ENCODE peak calls at places on chromosomes 11 and 22, in nine cellular contexts. One of them, this sample, is unnamed.

GRCh38 chr11:103091024-103091423 is 936 bp downstream of the DCUN1D5 start:
- DNase-seq in left kidney: peak; percentile 24
- DNase-seq in WTC11: no peak
- DNase-seq in NCI-H446 treated with DMSO at 0.1 percent for 48 hours: peak; percentile 32
- DNase-seq in HFF-Myc: no peak
- DNase-seq in immature natural killer cell: no peak
- DNase-seq in activated CD4-positive, CD25-positive, alpha-beta regulatory T cell treated with anti-CD3 and anti-CD28 coated beads, Interleukin-2, amount 50 U/mL, for 72 hours: no peak
- DNase-seq in endothelial cell: peak; percentile 5
- DNase-seq in GM23248: peak; percentile 54
- DNase-seq in this sample: peak; percentile 45

GRCh38 chr11:50298182-50298988 is 265.7 kb downstream of the OR4C45 start:
- DNase-seq in left kidney: no peak
- DNase-seq in WTC11: no peak
- DNase-seq in NCI-H446 treated with DMSO at 0.1 percent for 48 hours: no peak
- DNase-seq in HFF-Myc: no peak
- DNase-seq in immature natural killer cell: no peak
- DNase-seq in activated CD4-positive, CD25-positive, alpha-beta regulatory T cell treated with anti-CD3 and anti-CD28 coated beads, Interleukin-2, amount 50 U/mL, for 72 hours: no peak
- DNase-seq in endothelial cell: no peak
- DNase-seq in GM23248: peak; percentile 0
- DNase-seq in this sample: no peak

GRCh38 chr11:44623321-44623715 is 57.9 kb downstream of the CD82 start:
- DNase-seq in left kidney: no peak
- DNase-seq in WTC11: no peak
- DNase-seq in NCI-H446 treated with DMSO at 0.1 percent for 48 hours: no peak
- DNase-seq in HFF-Myc: no peak
- DNase-seq in immature natural killer cell: no peak
- DNase-seq in activated CD4-positive, CD25-positive, alpha-beta regulatory T cell treated with anti-CD3 and anti-CD28 coated beads, Interleukin-2, amount 50 U/mL, for 72 hours: peak; percentile 23
- DNase-seq in endothelial cell: no peak
- DNase-seq in GM23248: no peak
- DNase-seq in this sample: no peak

GRCh38 chr11:4626207-4627105 is 10.8 kb upstream of the OR51D1 start:
- DNase-seq in left kidney: peak; percentile 91
- DNase-seq in WTC11: peak; percentile 82
- DNase-seq in NCI-H446 treated with DMSO at 0.1 percent for 48 hours: peak; percentile 41
- DNase-seq in HFF-Myc: peak; percentile 70
- DNase-seq in immature natural killer cell: no peak
- DNase-seq in activated CD4-positive, CD25-positive, alpha-beta regulatory T cell treated with anti-CD3 and anti-CD28 coated beads, Interleukin-2, amount 50 U/mL, for 72 hours: peak; percentile 41
- DNase-seq in endothelial cell: peak; percentile 83
- DNase-seq in GM23248: peak; percentile 69
- DNase-seq in this sample: peak; percentile 81

GRCh38 chr22:23772315-23773246 is at the start of gene MMP11:
- DNase-seq in left kidney: peak; percentile 87
- DNase-seq in WTC11: peak; percentile 70
- DNase-seq in NCI-H446 treated with DMSO at 0.1 percent for 48 hours: no peak
- DNase-seq in HFF-Myc: no peak
- DNase-seq in immature natural killer cell: peak; percentile 54
- DNase-seq in activated CD4-positive, CD25-positive, alpha-beta regulatory T cell treated with anti-CD3 and anti-CD28 coated beads, Interleukin-2, amount 50 U/mL, for 72 hours: peak; percentile 52
- DNase-seq in endothelial cell: peak; percentile 52
- DNase-seq in GM23248: peak; percentile 70
- DNase-seq in this sample: peak; percentile 58

GRCh38 chr22:39989633-39990032 is 5.1 kb upstream of the FAM83F start:
- DNase-seq in left kidney: peak; percentile 59
- DNase-seq in WTC11: no peak
- DNase-seq in NCI-H446 treated with DMSO at 0.1 percent for 48 hours: no peak
- DNase-seq in HFF-Myc: no peak
- DNase-seq in immature natural killer cell: no peak
- DNase-seq in activated CD4-positive, CD25-positive, alpha-beta regulatory T cell treated with anti-CD3 and anti-CD28 coated beads, Interleukin-2, amount 50 U/mL, for 72 hours: no peak
- DNase-seq in endothelial cell: no peak
- DNase-seq in GM23248: no peak
- DNase-seq in this sample: no peak

GRCh38 chr22:32823024-32823730 is 21.7 kb downstream of the TIMP3 start:
- DNase-seq in left kidney: peak; percentile 76
- DNase-seq in WTC11: peak; percentile 78
- DNase-seq in NCI-H446 treated with DMSO at 0.1 percent for 48 hours: no peak
- DNase-seq in HFF-Myc: no peak
- DNase-seq in immature natural killer cell: no peak
- DNase-seq in activated CD4-positive, CD25-positive, alpha-beta regulatory T cell treated with anti-CD3 and anti-CD28 coated beads, Interleukin-2, amount 50 U/mL, for 72 hours: no peak
- DNase-seq in endothelial cell: peak; percentile 48
- DNase-seq in GM23248: no peak
- DNase-seq in this sample: peak; percentile 91

GRCh38 chr11:60942970-60943565 is 8.9 kb downstream of the SLC15A3 start:
- DNase-seq in left kidney: no peak
- DNase-seq in WTC11: no peak
- DNase-seq in NCI-H446 treated with DMSO at 0.1 percent for 48 hours: peak; percentile 13
- DNase-seq in HFF-Myc: no peak
- DNase-seq in immature natural killer cell: no peak
- DNase-seq in activated CD4-positive, CD25-positive, alpha-beta regulatory T cell treated with anti-CD3 and anti-CD28 coated beads, Interleukin-2, amount 50 U/mL, for 72 hours: no peak
- DNase-seq in endothelial cell: no peak
- DNase-seq in GM23248: no peak
- DNase-seq in this sample: no peak

GRCh38 chr11:117505285-117505970 is 177.8 kb downstream of the CEP164 start:
- DNase-seq in left kidney: no peak
- DNase-seq in WTC11: no peak
- DNase-seq in NCI-H446 treated with DMSO at 0.1 percent for 48 hours: no peak
- DNase-seq in HFF-Myc: no peak
- DNase-seq in immature natural killer cell: no peak
- DNase-seq in activated CD4-positive, CD25-positive, alpha-beta regulatory T cell treated with anti-CD3 and anti-CD28 coated beads, Interleukin-2, amount 50 U/mL, for 72 hours: no peak
- DNase-seq in endothelial cell: no peak
- DNase-seq in GM23248: no peak
- DNase-seq in this sample: no peak

GRCh38 chr11:49995559-49995958 is 13.2 kb upstream of the OR4C12 start:
- DNase-seq in left kidney: peak; percentile 0
- DNase-seq in WTC11: peak; percentile 32
- DNase-seq in NCI-H446 treated with DMSO at 0.1 percent for 48 hours: peak; percentile 46
- DNase-seq in HFF-Myc: peak; percentile 31
- DNase-seq in immature natural killer cell: no peak
- DNase-seq in activated CD4-positive, CD25-positive, alpha-beta regulatory T cell treated with anti-CD3 and anti-CD28 coated beads, Interleukin-2, amount 50 U/mL, for 72 hours: no peak
- DNase-seq in endothelial cell: peak; percentile 13
- DNase-seq in GM23248: peak; percentile 86
- DNase-seq in this sample: peak; percentile 72

GRCh38 chr11:130979386-130979972 is 63.2 kb upstream of the SNX19 start:
- DNase-seq in left kidney: peak; percentile 43
- DNase-seq in WTC11: no peak
- DNase-seq in NCI-H446 treated with DMSO at 0.1 percent for 48 hours: no peak
- DNase-seq in HFF-Myc: no peak
- DNase-seq in immature natural killer cell: no peak
- DNase-seq in activated CD4-positive, CD25-positive, alpha-beta regulatory T cell treated with anti-CD3 and anti-CD28 coated beads, Interleukin-2, amount 50 U/mL, for 72 hours: no peak
- DNase-seq in endothelial cell: peak; percentile 9
- DNase-seq in GM23248: peak; percentile 76
- DNase-seq in this sample: peak; percentile 53

GRCh38 chr11:2559527-2560311 is 114.9 kb downstream of the KCNQ1 start:
- DNase-seq in left kidney: no peak
- DNase-seq in WTC11: peak; percentile 7
- DNase-seq in NCI-H446 treated with DMSO at 0.1 percent for 48 hours: no peak
- DNase-seq in HFF-Myc: no peak
- DNase-seq in immature natural killer cell: no peak
- DNase-seq in activated CD4-positive, CD25-positive, alpha-beta regulatory T cell treated with anti-CD3 and anti-CD28 coated beads, Interleukin-2, amount 50 U/mL, for 72 hours: peak; percentile 21
- DNase-seq in endothelial cell: no peak
- DNase-seq in GM23248: no peak
- DNase-seq in this sample: no peak

GRCh38 chr11:23502389-23502788 is 642.1 kb upstream of the CCDC179 start:
- DNase-seq in left kidney: no peak
- DNase-seq in WTC11: no peak
- DNase-seq in NCI-H446 treated with DMSO at 0.1 percent for 48 hours: no peak
- DNase-seq in HFF-Myc: no peak
- DNase-seq in immature natural killer cell: no peak
- DNase-seq in activated CD4-positive, CD25-positive, alpha-beta regulatory T cell treated with anti-CD3 and anti-CD28 coated beads, Interleukin-2, amount 50 U/mL, for 72 hours: no peak
- DNase-seq in endothelial cell: no peak
- DNase-seq in GM23248: no peak
- DNase-seq in this sample: no peak

GRCh38 chr22:37229012-37229804 is 14.9 kb downstream of the RAC2 start:
- DNase-seq in left kidney: no peak
- DNase-seq in WTC11: no peak
- DNase-seq in NCI-H446 treated with DMSO at 0.1 percent for 48 hours: no peak
- DNase-seq in HFF-Myc: peak; percentile 60
- DNase-seq in immature natural killer cell: peak; percentile 64
- DNase-seq in activated CD4-positive, CD25-positive, alpha-beta regulatory T cell treated with anti-CD3 and anti-CD28 coated beads, Interleukin-2, amount 50 U/mL, for 72 hours: peak; percentile 51
- DNase-seq in endothelial cell: no peak
- DNase-seq in GM23248: peak; percentile 85
- DNase-seq in this sample: no peak

GRCh38 chr22:20299736-20300136 is 20.1 kb downstream of the DGCR6L start:
- DNase-seq in left kidney: peak; percentile 65
- DNase-seq in WTC11: no peak
- DNase-seq in NCI-H446 treated with DMSO at 0.1 percent for 48 hours: no peak
- DNase-seq in HFF-Myc: no peak
- DNase-seq in immature natural killer cell: peak; percentile 24
- DNase-seq in activated CD4-positive, CD25-positive, alpha-beta regulatory T cell treated with anti-CD3 and anti-CD28 coated beads, Interleukin-2, amount 50 U/mL, for 72 hours: no peak
- DNase-seq in endothelial cell: no peak
- DNase-seq in GM23248: peak; percentile 57
- DNase-seq in this sample: no peak

GRCh38 chr11:93639548-93639947 is 21.9 kb upstream of the CEP295 start:
- DNase-seq in left kidney: no peak
- DNase-seq in WTC11: no peak
- DNase-seq in NCI-H446 treated with DMSO at 0.1 percent for 48 hours: no peak
- DNase-seq in HFF-Myc: no peak
- DNase-seq in immature natural killer cell: no peak
- DNase-seq in activated CD4-positive, CD25-positive, alpha-beta regulatory T cell treated with anti-CD3 and anti-CD28 coated beads, Interleukin-2, amount 50 U/mL, for 72 hours: no peak
- DNase-seq in endothelial cell: no peak
- DNase-seq in GM23248: no peak
- DNase-seq in this sample: no peak

GRCh38 chr11:134556186-134556585 is 144.1 kb upstream of the B3GAT1 start:
- DNase-seq in left kidney: no peak
- DNase-seq in WTC11: no peak
- DNase-seq in NCI-H446 treated with DMSO at 0.1 percent for 48 hours: no peak
- DNase-seq in HFF-Myc: no peak
- DNase-seq in immature natural killer cell: no peak
- DNase-seq in activated CD4-positive, CD25-positive, alpha-beta regulatory T cell treated with anti-CD3 and anti-CD28 coated beads, Interleukin-2, amount 50 U/mL, for 72 hours: no peak
- DNase-seq in endothelial cell: no peak
- DNase-seq in GM23248: no peak
- DNase-seq in this sample: no peak

GRCh38 chr22:47534150-47535133 is 772.0 kb downstream of the TBC1D22A start:
- DNase-seq in left kidney: peak; percentile 5
- DNase-seq in WTC11: no peak
- DNase-seq in NCI-H446 treated with DMSO at 0.1 percent for 48 hours: no peak
- DNase-seq in HFF-Myc: no peak
- DNase-seq in immature natural killer cell: no peak
- DNase-seq in activated CD4-positive, CD25-positive, alpha-beta regulatory T cell treated with anti-CD3 and anti-CD28 coated beads, Interleukin-2, amount 50 U/mL, for 72 hours: no peak
- DNase-seq in endothelial cell: no peak
- DNase-seq in GM23248: no peak
- DNase-seq in this sample: no peak

GRCh38 chr11:66328036-66328306 is 8.3 kb downstream of the RIN1 start:
- DNase-seq in left kidney: no peak
- DNase-seq in WTC11: no peak
- DNase-seq in NCI-H446 treated with DMSO at 0.1 percent for 48 hours: no peak
- DNase-seq in HFF-Myc: no peak
- DNase-seq in immature natural killer cell: peak; percentile 89
- DNase-seq in activated CD4-positive, CD25-positive, alpha-beta regulatory T cell treated with anti-CD3 and anti-CD28 coated beads, Interleukin-2, amount 50 U/mL, for 72 hours: no peak
- DNase-seq in endothelial cell: no peak
- DNase-seq in GM23248: peak; percentile 81
- DNase-seq in this sample: no peak

GRCh38 chr22:24775769-24776492 is 1.4 kb upstream of the PIWIL3 start:
- DNase-seq in left kidney: no peak
- DNase-seq in WTC11: no peak
- DNase-seq in NCI-H446 treated with DMSO at 0.1 percent for 48 hours: no peak
- DNase-seq in HFF-Myc: no peak
- DNase-seq in immature natural killer cell: no peak
- DNase-seq in activated CD4-positive, CD25-positive, alpha-beta regulatory T cell treated with anti-CD3 and anti-CD28 coated beads, Interleukin-2, amount 50 U/mL, for 72 hours: no peak
- DNase-seq in endothelial cell: no peak
- DNase-seq in GM23248: no peak
- DNase-seq in this sample: peak; percentile 75

GRCh38 chr11:65979261-65979759 is 17.8 kb downstream of the SART1 start:
- DNase-seq in left kidney: no peak
- DNase-seq in WTC11: no peak
- DNase-seq in NCI-H446 treated with DMSO at 0.1 percent for 48 hours: no peak
- DNase-seq in HFF-Myc: no peak
- DNase-seq in immature natural killer cell: no peak
- DNase-seq in activated CD4-positive, CD25-positive, alpha-beta regulatory T cell treated with anti-CD3 and anti-CD28 coated beads, Interleukin-2, amount 50 U/mL, for 72 hours: no peak
- DNase-seq in endothelial cell: no peak
- DNase-seq in GM23248: no peak
- DNase-seq in this sample: no peak

GRCh38 chr11:128061321-128061871 is 526.0 kb downstream of the ETS1 start:
- DNase-seq in left kidney: peak; percentile 96
- DNase-seq in WTC11: no peak
- DNase-seq in NCI-H446 treated with DMSO at 0.1 percent for 48 hours: no peak
- DNase-seq in HFF-Myc: peak; percentile 24
- DNase-seq in immature natural killer cell: no peak
- DNase-seq in activated CD4-positive, CD25-positive, alpha-beta regulatory T cell treated with anti-CD3 and anti-CD28 coated beads, Interleukin-2, amount 50 U/mL, for 72 hours: no peak
- DNase-seq in endothelial cell: no peak
- DNase-seq in GM23248: no peak
- DNase-seq in this sample: peak; percentile 23

GRCh38 chr11:12110714-12111481 is 508 bp downstream of the MICAL2 start:
- DNase-seq in left kidney: peak; percentile 67
- DNase-seq in WTC11: peak; percentile 39
- DNase-seq in NCI-H446 treated with DMSO at 0.1 percent for 48 hours: no peak
- DNase-seq in HFF-Myc: no peak
- DNase-seq in immature natural killer cell: no peak
- DNase-seq in activated CD4-positive, CD25-positive, alpha-beta regulatory T cell treated with anti-CD3 and anti-CD28 coated beads, Interleukin-2, amount 50 U/mL, for 72 hours: peak; percentile 42
- DNase-seq in endothelial cell: peak; percentile 21
- DNase-seq in GM23248: peak; percentile 56
- DNase-seq in this sample: no peak

GRCh38 chr11:119207300-119207570 is 1.1 kb downstream of the CBL start:
- DNase-seq in left kidney: no peak
- DNase-seq in WTC11: no peak
- DNase-seq in NCI-H446 treated with DMSO at 0.1 percent for 48 hours: no peak
- DNase-seq in HFF-Myc: no peak
- DNase-seq in immature natural killer cell: no peak
- DNase-seq in activated CD4-positive, CD25-positive, alpha-beta regulatory T cell treated with anti-CD3 and anti-CD28 coated beads, Interleukin-2, amount 50 U/mL, for 72 hours: no peak
- DNase-seq in endothelial cell: no peak
- DNase-seq in GM23248: peak; percentile 49
- DNase-seq in this sample: no peak

This sample was measured in mesendoderm.